ENCODE peak calls at places on chromosomes 12 and 14, in six cellular contexts. One of them, this sample, is unnamed.

GRCh38 chr14:91225025-91225424 is 19.5 kb downstream of the GPR68 start:
- DNase-seq in K562: no peak
- DNase-seq in mesendoderm: no peak
- DNase-seq in HepG2: no peak
- DNase-seq in neuronal stem cell: no peak
- DNase-seq in GM23248: peak
- DNase-seq in this sample: no peak

GRCh38 chr14:30805284-30805683 is 69.1 kb upstream of the COCH start:
- DNase-seq in K562: no peak
- DNase-seq in mesendoderm: no peak
- DNase-seq in HepG2: no peak
- DNase-seq in neuronal stem cell: no peak
- DNase-seq in GM23248: no peak
- DNase-seq in this sample: no peak

GRCh38 chr14:59852350-59852749 is 18.2 kb downstream of the RTN1 start:
- DNase-seq in K562: no peak
- DNase-seq in mesendoderm: no peak
- DNase-seq in HepG2: no peak
- DNase-seq in neuronal stem cell: no peak
- DNase-seq in GM23248: no peak
- DNase-seq in this sample: no peak

GRCh38 chr14:75016815-75017214 is 14.1 kb downstream of the EIF2B2 start:
- DNase-seq in K562: no peak
- DNase-seq in mesendoderm: no peak
- DNase-seq in HepG2: no peak
- DNase-seq in neuronal stem cell: no peak
- DNase-seq in GM23248: no peak
- DNase-seq in this sample: no peak

GRCh38 chr12:127455347-127456265 is 811.4 kb upstream of the TMEM132C start:
- DNase-seq in K562: no peak
- DNase-seq in mesendoderm: peak
- DNase-seq in HepG2: no peak
- DNase-seq in neuronal stem cell: peak
- DNase-seq in GM23248: peak
- DNase-seq in this sample: no peak

GRCh38 chr14:52695481-52696091 is at the start of gene ERO1A:
- DNase-seq in K562: peak
- DNase-seq in mesendoderm: peak
- DNase-seq in HepG2: peak
- DNase-seq in neuronal stem cell: peak
- DNase-seq in GM23248: peak
- DNase-seq in this sample: peak

GRCh38 chr14:104822821-104823615 is 22.1 kb downstream of the ZBTB42 start:
- DNase-seq in K562: no peak
- DNase-seq in mesendoderm: no peak
- DNase-seq in HepG2: no peak
- DNase-seq in neuronal stem cell: no peak
- DNase-seq in GM23248: no peak
- DNase-seq in this sample: no peak

GRCh38 chr14:32478027-32478426 is 148.9 kb downstream of the AKAP6 start:
- DNase-seq in K562: no peak
- DNase-seq in mesendoderm: no peak
- DNase-seq in HepG2: no peak
- DNase-seq in neuronal stem cell: no peak
- DNase-seq in GM23248: peak
- DNase-seq in this sample: no peak

GRCh38 chr12:50061946-50062725 is 4.7 kb downstream of the ASIC1 start:
- DNase-seq in K562: no peak
- DNase-seq in mesendoderm: no peak
- DNase-seq in HepG2: no peak
- DNase-seq in neuronal stem cell: no peak
- DNase-seq in GM23248: no peak
- DNase-seq in this sample: no peak

GRCh38 chr12:49345840-49346658 is 639 bp upstream of the DNAJC22 start:
- DNase-seq in K562: peak
- DNase-seq in mesendoderm: peak
- DNase-seq in HepG2: no peak
- DNase-seq in neuronal stem cell: no peak
- DNase-seq in GM23248: peak
- DNase-seq in this sample: no peak

GRCh38 chr14:105212541-105213305 is 31.6 kb upstream of the NUDT14 start:
- DNase-seq in K562: no peak
- DNase-seq in mesendoderm: no peak
- DNase-seq in HepG2: no peak
- DNase-seq in neuronal stem cell: no peak
- DNase-seq in GM23248: no peak
- DNase-seq in this sample: no peak

GRCh38 chr12:108633534-108634224 is at the start of gene SELPLG:
- DNase-seq in K562: peak
- DNase-seq in mesendoderm: no peak
- DNase-seq in HepG2: no peak
- DNase-seq in neuronal stem cell: no peak
- DNase-seq in GM23248: no peak
- DNase-seq in this sample: peak

GRCh38 chr14:31420013-31420318 is 384 bp downstream of the HEATR5A start:
- DNase-seq in K562: peak
- DNase-seq in mesendoderm: no peak
- DNase-seq in HepG2: peak
- DNase-seq in neuronal stem cell: no peak
- DNase-seq in GM23248: no peak
- DNase-seq in this sample: peak

GRCh38 chr12:76158518-76159321 is 74.2 kb upstream of the NAP1L1 start:
- DNase-seq in K562: peak
- DNase-seq in mesendoderm: peak
- DNase-seq in HepG2: peak
- DNase-seq in neuronal stem cell: peak
- DNase-seq in GM23248: peak
- DNase-seq in this sample: peak

GRCh38 chr12:96448287-96448686 is 41.1 kb upstream of the CFAP54 start:
- DNase-seq in K562: no peak
- DNase-seq in mesendoderm: no peak
- DNase-seq in HepG2: no peak
- DNase-seq in neuronal stem cell: no peak
- DNase-seq in GM23248: peak
- DNase-seq in this sample: no peak

GRCh38 chr14:62443796-62444195 is 601.5 kb downstream of the KCNH5 start:
- DNase-seq in K562: no peak
- DNase-seq in mesendoderm: peak
- DNase-seq in HepG2: no peak
- DNase-seq in neuronal stem cell: no peak
- DNase-seq in GM23248: no peak
- DNase-seq in this sample: no peak

GRCh38 chr12:92597997-92598396 is 104.8 kb upstream of the PLEKHG7 start:
- DNase-seq in K562: no peak
- DNase-seq in mesendoderm: no peak
- DNase-seq in HepG2: no peak
- DNase-seq in neuronal stem cell: no peak
- DNase-seq in GM23248: peak
- DNase-seq in this sample: no peak

GRCh38 chr12:19591951-19592350 is 152.7 kb downstream of the AEBP2 start:
- DNase-seq in K562: no peak
- DNase-seq in mesendoderm: no peak
- DNase-seq in HepG2: no peak
- DNase-seq in neuronal stem cell: no peak
- DNase-seq in GM23248: no peak
- DNase-seq in this sample: no peak

GRCh38 chr14:22602853-22603252 is 4.8 kb downstream of the ABHD4 start:
- DNase-seq in K562: no peak
- DNase-seq in mesendoderm: no peak
- DNase-seq in HepG2: no peak
- DNase-seq in neuronal stem cell: no peak
- DNase-seq in GM23248: peak
- DNase-seq in this sample: no peak

GRCh38 chr14:99118046-99118721 is 153.8 kb downstream of the BCL11B start:
- DNase-seq in K562: no peak
- DNase-seq in mesendoderm: no peak
- DNase-seq in HepG2: no peak
- DNase-seq in neuronal stem cell: no peak
- DNase-seq in GM23248: no peak
- DNase-seq in this sample: no peak

GRCh38 chr12:39441963-39442894 is 691 bp downstream of the KIF21A start:
- DNase-seq in K562: peak
- DNase-seq in mesendoderm: peak
- DNase-seq in HepG2: peak
- DNase-seq in neuronal stem cell: peak
- DNase-seq in GM23248: peak
- DNase-seq in this sample: peak

GRCh38 chr12:32135967-32136366 is 29.3 kb downstream of the BICD1 start:
- DNase-seq in K562: no peak
- DNase-seq in mesendoderm: no peak
- DNase-seq in HepG2: peak
- DNase-seq in neuronal stem cell: no peak
- DNase-seq in GM23248: no peak
- DNase-seq in this sample: no peak
- H3K9ac ChIP-seq in K562: no peak
- H3K9ac ChIP-seq in mesendoderm: no peak
- H3K9ac ChIP-seq in HepG2: peak
- H3K9ac ChIP-seq in neuronal stem cell: no peak
- H3K9ac ChIP-seq in GM23248: no peak
- H3K9ac ChIP-seq in this sample: peak

DNA sequence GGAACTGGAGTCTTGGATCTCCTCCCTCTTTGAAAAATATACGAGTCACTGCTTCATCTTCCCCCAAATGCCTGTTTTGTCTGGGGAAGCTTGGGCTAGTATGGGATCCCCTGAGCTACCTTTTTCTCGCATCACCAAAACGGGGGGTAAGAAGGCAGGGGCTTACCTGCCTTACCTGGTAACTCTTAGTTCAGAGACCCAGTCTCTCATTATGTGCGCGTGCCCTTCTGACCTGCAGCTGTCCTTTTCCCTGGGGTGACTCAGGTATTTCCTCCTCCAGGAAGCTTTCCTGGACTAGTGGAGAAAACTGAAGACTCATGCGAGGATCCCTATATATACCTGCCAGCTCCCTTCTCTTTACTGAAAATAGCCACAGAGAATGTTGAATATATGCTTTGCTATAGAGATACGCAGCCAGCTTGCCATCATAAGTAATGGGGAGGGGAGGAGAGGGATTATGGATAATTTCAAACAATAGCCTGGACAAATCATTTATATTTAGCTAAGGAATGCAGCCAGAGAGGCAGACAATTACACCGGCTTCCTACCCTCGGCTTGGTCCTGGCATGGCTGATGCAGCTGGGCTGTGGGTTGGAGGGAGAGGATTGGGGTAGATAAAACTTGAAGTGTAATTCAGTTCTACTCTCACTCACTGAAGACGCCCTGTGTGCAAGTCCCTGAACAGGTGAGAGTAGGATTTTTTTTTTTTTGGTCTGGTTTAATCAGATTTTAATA is 1.1 kb downstream of the TSPAN9 start:
- DNase-seq in K562: no peak
- DNase-seq in mesendoderm: peak
- DNase-seq in HepG2: no peak
- DNase-seq in neuronal stem cell: no peak
- DNase-seq in GM23248: no peak
- DNase-seq in this sample: no peak
- H3K4me2 ChIP-seq in K562: no peak
- H3K4me2 ChIP-seq in mesendoderm: peak
- H3K4me2 ChIP-seq in HepG2: peak
- H3K4me2 ChIP-seq in neuronal stem cell: peak
- H3K4me2 ChIP-seq in GM23248: peak
- H3K4me2 ChIP-seq in this sample: no peak

DNA sequence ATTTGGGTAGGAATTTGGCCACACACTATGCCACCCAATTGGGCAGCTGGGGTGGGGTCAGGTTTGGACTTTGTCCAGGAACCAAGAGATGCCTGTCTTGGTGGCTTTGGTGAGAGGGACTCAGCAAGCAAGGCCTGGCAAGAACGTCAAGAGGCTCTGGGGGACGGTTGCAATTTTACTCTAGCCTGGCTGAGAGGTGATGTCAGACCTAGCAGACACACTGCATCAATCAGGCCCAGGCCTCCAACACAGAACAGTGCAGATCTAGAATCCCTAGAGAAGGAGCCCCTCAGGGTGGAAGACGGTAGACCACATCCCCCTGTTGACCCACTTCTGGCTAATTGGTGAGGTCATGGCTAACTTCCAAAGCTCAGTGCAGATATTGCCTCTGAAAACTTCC is 1.6 kb upstream of the UNC119B start:
- DNase-seq in K562: no peak
- DNase-seq in mesendoderm: no peak
- DNase-seq in HepG2: no peak
- DNase-seq in neuronal stem cell: no peak
- DNase-seq in GM23248: no peak
- DNase-seq in this sample: no peak
- H3K9ac ChIP-seq in K562: no peak
- H3K9ac ChIP-seq in mesendoderm: no peak
- H3K9ac ChIP-seq in HepG2: no peak
- H3K9ac ChIP-seq in neuronal stem cell: no peak
- H3K9ac ChIP-seq in GM23248: no peak
- H3K9ac ChIP-seq in this sample: no peak

GRCh38 chr14:51447411-51447810 is 204.3 kb upstream of the FRMD6 start:
- DNase-seq in K562: no peak
- DNase-seq in mesendoderm: no peak
- DNase-seq in HepG2: no peak
- DNase-seq in neuronal stem cell: no peak
- DNase-seq in GM23248: no peak
- DNase-seq in this sample: no peak

GRCh38 chr14:51449666-51450061 is 202.0 kb upstream of the FRMD6 start:
- DNase-seq in K562: no peak
- DNase-seq in mesendoderm: no peak
- DNase-seq in HepG2: no peak
- DNase-seq in neuronal stem cell: no peak
- DNase-seq in GM23248: no peak
- DNase-seq in this sample: no peak

GRCh38 chr14:51446771-51447170 is 204.9 kb upstream of the FRMD6 start:
- DNase-seq in K562: no peak
- DNase-seq in mesendoderm: no peak
- DNase-seq in HepG2: no peak
- DNase-seq in neuronal stem cell: no peak
- DNase-seq in GM23248: no peak
- DNase-seq in this sample: no peak

GRCh38 chr14:51451561-51451960 is 200.1 kb upstream of the FRMD6 start:
- DNase-seq in K562: no peak
- DNase-seq in mesendoderm: no peak
- DNase-seq in HepG2: no peak
- DNase-seq in neuronal stem cell: no peak
- DNase-seq in GM23248: no peak
- DNase-seq in this sample: no peak

DNA sequence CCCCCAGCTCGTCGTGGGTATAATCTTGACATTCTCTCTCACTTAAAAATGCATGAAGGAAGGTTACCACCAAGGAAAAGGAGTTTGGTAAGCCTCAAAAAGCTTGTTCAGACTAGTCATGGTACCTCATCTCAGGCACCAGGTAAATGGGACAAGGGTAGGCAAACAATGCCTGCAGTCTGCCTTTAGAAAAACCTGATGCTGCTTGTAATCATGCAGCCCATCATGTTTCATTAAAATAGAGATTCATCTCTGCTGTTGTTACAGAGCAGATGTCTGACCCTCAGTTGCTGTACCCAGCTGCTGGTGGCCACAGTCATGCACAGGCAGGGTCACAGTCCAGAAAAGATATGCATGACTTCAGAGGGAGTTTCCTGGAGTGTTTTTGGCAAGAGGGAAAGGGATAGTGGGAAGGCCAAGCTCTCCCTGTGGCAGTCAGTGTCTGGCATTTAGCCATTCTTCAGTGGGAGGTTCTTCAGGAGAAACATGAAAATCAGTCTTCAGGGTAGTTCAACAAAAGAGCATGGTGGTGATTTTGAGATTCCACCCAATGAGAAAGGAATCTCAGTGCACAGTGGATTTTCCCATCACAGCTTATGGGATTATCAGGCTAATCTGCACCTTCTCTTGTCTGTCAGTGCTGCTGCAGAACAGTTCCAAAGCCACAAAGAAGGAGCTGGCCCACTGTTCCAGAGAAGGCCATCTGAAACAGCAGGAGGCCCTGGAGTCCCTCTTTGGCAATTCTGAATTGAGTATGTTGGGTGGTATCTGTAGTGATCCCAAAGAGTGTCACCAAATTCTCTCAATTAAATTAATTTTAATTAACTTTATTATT is 202.7 kb upstream of the FRMD6 start:
- DNase-seq in K562: no peak
- DNase-seq in mesendoderm: no peak
- DNase-seq in HepG2: no peak
- DNase-seq in neuronal stem cell: no peak
- DNase-seq in GM23248: peak
- DNase-seq in this sample: no peak
- H3K4me2 ChIP-seq in K562: no peak
- H3K4me2 ChIP-seq in mesendoderm: no peak
- H3K4me2 ChIP-seq in HepG2: no peak
- H3K4me2 ChIP-seq in neuronal stem cell: no peak
- H3K4me2 ChIP-seq in GM23248: peak
- H3K4me2 ChIP-seq in this sample: no peak

This sample was measured in Karpas-422.